ENCODE peak calls at places on chromosomes 1 and 21, in seven cellular contexts. One of them, this sample, is unnamed.

GRCh38 chr1:52454779-52455178 is 50.4 kb downstream of the PRPF38A start:
- DNase-seq in mucosa of descending colon: no peak
- DNase-seq in foreskin fibroblast: no peak
- DNase-seq in DND-41: no peak
- DNase-seq in endothelial cell of umbilical vein: no peak
- DNase-seq in CD8-positive, alpha-beta memory T cell: no peak
- DNase-seq in ascending aorta: no peak
- DNase-seq in this sample: no peak

GRCh38 chr1:217982711-217983405 is 302.2 kb upstream of the RRP15 start:
- DNase-seq in mucosa of descending colon: no peak
- DNase-seq in foreskin fibroblast: no peak
- DNase-seq in DND-41: no peak
- DNase-seq in endothelial cell of umbilical vein: no peak
- DNase-seq in CD8-positive, alpha-beta memory T cell: no peak
- DNase-seq in ascending aorta: no peak
- DNase-seq in this sample: no peak

GRCh38 chr1:151830055-151830454 is 1.5 kb downstream of the RORC start:
- DNase-seq in mucosa of descending colon: no peak
- DNase-seq in foreskin fibroblast: no peak
- DNase-seq in DND-41: no peak
- DNase-seq in endothelial cell of umbilical vein: no peak
- DNase-seq in CD8-positive, alpha-beta memory T cell: no peak
- DNase-seq in ascending aorta: no peak
- DNase-seq in this sample: no peak

GRCh38 chr1:165851034-165851658 is 23.7 kb downstream of the UCK2 start:
- DNase-seq in mucosa of descending colon: no peak
- DNase-seq in foreskin fibroblast: peak
- DNase-seq in DND-41: peak
- DNase-seq in endothelial cell of umbilical vein: no peak
- DNase-seq in CD8-positive, alpha-beta memory T cell: no peak
- DNase-seq in ascending aorta: no peak
- DNase-seq in this sample: peak

GRCh38 chr1:198465201-198466144 is 75.0 kb downstream of the ATP6V1G3 start:
- DNase-seq in mucosa of descending colon: peak
- DNase-seq in foreskin fibroblast: peak
- DNase-seq in DND-41: no peak
- DNase-seq in endothelial cell of umbilical vein: peak
- DNase-seq in CD8-positive, alpha-beta memory T cell: peak
- DNase-seq in ascending aorta: no peak
- DNase-seq in this sample: peak

GRCh38 chr1:188128761-188129160 is 1300.0 kb downstream of the PLA2G4A start:
- DNase-seq in mucosa of descending colon: no peak
- DNase-seq in foreskin fibroblast: peak
- DNase-seq in DND-41: no peak
- DNase-seq in endothelial cell of umbilical vein: peak
- DNase-seq in CD8-positive, alpha-beta memory T cell: no peak
- DNase-seq in ascending aorta: no peak
- DNase-seq in this sample: no peak

GRCh38 chr1:12615916-12616708 is 1.9 kb downstream of the DHRS3 start:
- DNase-seq in mucosa of descending colon: peak
- DNase-seq in foreskin fibroblast: peak
- DNase-seq in DND-41: peak
- DNase-seq in endothelial cell of umbilical vein: peak
- DNase-seq in CD8-positive, alpha-beta memory T cell: no peak
- DNase-seq in ascending aorta: peak
- DNase-seq in this sample: no peak

GRCh38 chr1:154975409-154976205 is 1.1 kb downstream of the CKS1B start:
- DNase-seq in mucosa of descending colon: peak
- DNase-seq in foreskin fibroblast: peak
- DNase-seq in DND-41: peak
- DNase-seq in endothelial cell of umbilical vein: peak
- DNase-seq in CD8-positive, alpha-beta memory T cell: peak
- DNase-seq in ascending aorta: no peak
- DNase-seq in this sample: no peak

GRCh38 chr1:175978926-175979325 is 228.2 kb downstream of the COP1 start:
- DNase-seq in mucosa of descending colon: no peak
- DNase-seq in foreskin fibroblast: no peak
- DNase-seq in DND-41: no peak
- DNase-seq in endothelial cell of umbilical vein: peak
- DNase-seq in CD8-positive, alpha-beta memory T cell: no peak
- DNase-seq in ascending aorta: no peak
- DNase-seq in this sample: no peak

GRCh38 chr1:111213412-111213811 is 13.0 kb upstream of the DENND2D start:
- DNase-seq in mucosa of descending colon: no peak
- DNase-seq in foreskin fibroblast: no peak
- DNase-seq in DND-41: peak
- DNase-seq in endothelial cell of umbilical vein: no peak
- DNase-seq in CD8-positive, alpha-beta memory T cell: no peak
- DNase-seq in ascending aorta: no peak
- DNase-seq in this sample: no peak

GRCh38 chr1:70745199-70745598 is 302.4 kb downstream of the PTGER3 start:
- DNase-seq in mucosa of descending colon: no peak
- DNase-seq in foreskin fibroblast: no peak
- DNase-seq in DND-41: no peak
- DNase-seq in endothelial cell of umbilical vein: no peak
- DNase-seq in CD8-positive, alpha-beta memory T cell: no peak
- DNase-seq in ascending aorta: no peak
- DNase-seq in this sample: peak

GRCh38 chr1:206144605-206145004 is 27.4 kb upstream of the AVPR1B start:
- DNase-seq in mucosa of descending colon: no peak
- DNase-seq in foreskin fibroblast: no peak
- DNase-seq in DND-41: no peak
- DNase-seq in endothelial cell of umbilical vein: no peak
- DNase-seq in CD8-positive, alpha-beta memory T cell: no peak
- DNase-seq in ascending aorta: no peak
- DNase-seq in this sample: no peak

GRCh38 chr1:95370671-95370992 is 136.6 kb downstream of the RWDD3 start:
- DNase-seq in mucosa of descending colon: no peak
- DNase-seq in foreskin fibroblast: no peak
- DNase-seq in DND-41: no peak
- DNase-seq in endothelial cell of umbilical vein: no peak
- DNase-seq in CD8-positive, alpha-beta memory T cell: no peak
- DNase-seq in ascending aorta: no peak
- DNase-seq in this sample: no peak

GRCh38 chr1:78619803-78620579 is at the start of gene IFI44L:
- DNase-seq in mucosa of descending colon: peak
- DNase-seq in foreskin fibroblast: peak
- DNase-seq in DND-41: peak
- DNase-seq in endothelial cell of umbilical vein: peak
- DNase-seq in CD8-positive, alpha-beta memory T cell: peak
- DNase-seq in ascending aorta: no peak
- DNase-seq in this sample: peak

GRCh38 chr1:65420590-65421340 is at the start of the genes LEPR and LEPROT:
- DNase-seq in mucosa of descending colon: no peak
- DNase-seq in foreskin fibroblast: no peak
- DNase-seq in DND-41: peak
- DNase-seq in endothelial cell of umbilical vein: no peak
- DNase-seq in CD8-positive, alpha-beta memory T cell: no peak
- DNase-seq in ascending aorta: no peak
- DNase-seq in this sample: no peak

GRCh38 chr1:68954841-68955240 is 458.0 kb upstream of the DEPDC1 start:
- DNase-seq in mucosa of descending colon: no peak
- DNase-seq in foreskin fibroblast: no peak
- DNase-seq in DND-41: no peak
- DNase-seq in endothelial cell of umbilical vein: no peak
- DNase-seq in CD8-positive, alpha-beta memory T cell: no peak
- DNase-seq in ascending aorta: no peak
- DNase-seq in this sample: no peak

GRCh38 chr1:183278736-183279591 is 92.9 kb downstream of the LAMC2 start:
- DNase-seq in mucosa of descending colon: no peak
- DNase-seq in foreskin fibroblast: peak
- DNase-seq in DND-41: no peak
- DNase-seq in endothelial cell of umbilical vein: peak
- DNase-seq in CD8-positive, alpha-beta memory T cell: no peak
- DNase-seq in ascending aorta: no peak
- DNase-seq in this sample: no peak

GRCh38 chr21:45496151-45496967 is 45.9 kb downstream of the SLC19A1 start:
- DNase-seq in mucosa of descending colon: no peak
- DNase-seq in foreskin fibroblast: no peak
- DNase-seq in DND-41: no peak
- DNase-seq in endothelial cell of umbilical vein: no peak
- DNase-seq in CD8-positive, alpha-beta memory T cell: no peak
- DNase-seq in ascending aorta: no peak
- DNase-seq in this sample: no peak

GRCh38 chr1:19974822-19975416 is 4.5 kb downstream of the PLA2G2A start:
- DNase-seq in mucosa of descending colon: peak
- DNase-seq in foreskin fibroblast: peak
- DNase-seq in DND-41: no peak
- DNase-seq in endothelial cell of umbilical vein: peak
- DNase-seq in CD8-positive, alpha-beta memory T cell: peak
- DNase-seq in ascending aorta: no peak
- DNase-seq in this sample: peak

GRCh38 chr1:177857285-177857684 is 112.6 kb downstream of the SEC16B start:
- DNase-seq in mucosa of descending colon: no peak
- DNase-seq in foreskin fibroblast: no peak
- DNase-seq in DND-41: no peak
- DNase-seq in endothelial cell of umbilical vein: no peak
- DNase-seq in CD8-positive, alpha-beta memory T cell: no peak
- DNase-seq in ascending aorta: no peak
- DNase-seq in this sample: no peak

GRCh38 chr1:213921352-213922111 is 66.2 kb upstream of the PROX1 start:
- DNase-seq in mucosa of descending colon: no peak
- DNase-seq in foreskin fibroblast: no peak
- DNase-seq in DND-41: no peak
- DNase-seq in endothelial cell of umbilical vein: no peak
- DNase-seq in CD8-positive, alpha-beta memory T cell: no peak
- DNase-seq in ascending aorta: no peak
- DNase-seq in this sample: no peak

GRCh38 chr1:202852163-202852904 is 36.6 kb downstream of the RABIF start:
- DNase-seq in mucosa of descending colon: peak
- DNase-seq in foreskin fibroblast: peak
- DNase-seq in DND-41: peak
- DNase-seq in endothelial cell of umbilical vein: peak
- DNase-seq in CD8-positive, alpha-beta memory T cell: no peak
- DNase-seq in ascending aorta: no peak
- DNase-seq in this sample: peak

GRCh38 chr1:90729484-90730246 is 12.6 kb upstream of the BARHL2 start:
- DNase-seq in mucosa of descending colon: no peak
- DNase-seq in foreskin fibroblast: no peak
- DNase-seq in DND-41: no peak
- DNase-seq in endothelial cell of umbilical vein: no peak
- DNase-seq in CD8-positive, alpha-beta memory T cell: no peak
- DNase-seq in ascending aorta: no peak
- DNase-seq in this sample: no peak
- H3K4me3 ChIP-seq in mucosa of descending colon: no peak
- H3K4me3 ChIP-seq in foreskin fibroblast: no peak
- H3K4me3 ChIP-seq in DND-41: no peak
- H3K4me3 ChIP-seq in endothelial cell of umbilical vein: no peak
- H3K4me3 ChIP-seq in CD8-positive, alpha-beta memory T cell: no peak
- H3K4me3 ChIP-seq in ascending aorta: no peak
- H3K4me3 ChIP-seq in this sample: no peak

GRCh38 chr21:35583566-35584216 is 476.6 kb downstream of the SETD4 start:
- DNase-seq in mucosa of descending colon: no peak
- DNase-seq in foreskin fibroblast: no peak
- DNase-seq in DND-41: no peak
- DNase-seq in endothelial cell of umbilical vein: no peak
- DNase-seq in CD8-positive, alpha-beta memory T cell: no peak
- DNase-seq in ascending aorta: no peak
- DNase-seq in this sample: no peak
- H3K4me3 ChIP-seq in mucosa of descending colon: no peak
- H3K4me3 ChIP-seq in foreskin fibroblast: no peak
- H3K4me3 ChIP-seq in DND-41: no peak
- H3K4me3 ChIP-seq in endothelial cell of umbilical vein: no peak
- H3K4me3 ChIP-seq in CD8-positive, alpha-beta memory T cell: no peak
- H3K4me3 ChIP-seq in ascending aorta: no peak
- H3K4me3 ChIP-seq in this sample: no peak

DNA sequence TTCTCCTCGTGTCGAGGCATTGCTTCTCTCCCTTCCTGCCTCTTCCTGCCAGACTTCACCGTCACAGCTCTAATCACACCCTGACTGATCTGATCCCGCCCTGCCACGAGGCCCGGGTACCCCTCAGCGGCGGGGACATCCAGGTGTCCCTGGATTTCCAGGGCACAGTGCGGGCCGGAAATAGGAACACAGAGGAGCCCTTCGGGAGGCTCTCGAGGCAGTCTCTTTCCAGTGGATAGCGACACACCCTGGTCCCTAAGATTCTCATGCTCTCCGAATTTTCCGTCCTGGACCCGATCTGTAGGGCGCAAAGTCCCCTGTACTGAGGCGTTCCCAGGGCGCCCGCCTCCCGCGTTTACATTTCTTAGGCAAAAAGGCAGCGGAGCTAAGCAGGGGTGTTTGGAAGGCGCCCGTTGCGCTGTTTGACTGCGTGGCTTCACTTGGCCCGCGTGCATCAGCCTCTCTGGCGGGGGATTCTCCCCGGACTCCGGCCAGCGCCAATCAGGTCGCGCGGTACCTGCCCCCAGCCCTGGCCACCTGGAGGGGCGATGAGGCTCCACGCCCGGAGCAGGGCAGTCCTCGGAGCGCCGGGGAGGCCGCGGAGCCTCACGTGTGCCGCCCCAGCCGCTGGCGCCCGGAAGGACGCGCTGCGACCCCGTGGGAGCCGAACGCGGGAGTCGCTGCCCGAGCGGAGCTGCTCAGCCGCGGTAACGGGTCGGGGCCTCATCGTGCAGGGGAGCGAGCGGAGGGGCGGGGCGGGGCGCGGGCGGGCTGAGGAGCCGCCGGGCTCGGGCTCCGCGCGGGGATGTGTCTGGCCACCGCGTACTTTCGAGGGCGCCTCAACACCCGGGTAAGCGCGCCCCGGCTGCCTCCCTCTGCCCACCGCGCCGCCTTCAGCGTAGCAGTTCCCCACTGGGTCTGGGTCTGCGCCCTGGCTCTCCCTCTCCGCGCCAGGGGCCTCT is at the start of gene FAM163A:
- DNase-seq in mucosa of descending colon: no peak
- DNase-seq in foreskin fibroblast: no peak
- DNase-seq in DND-41: no peak
- DNase-seq in endothelial cell of umbilical vein: no peak
- DNase-seq in CD8-positive, alpha-beta memory T cell: no peak
- DNase-seq in ascending aorta: no peak
- DNase-seq in this sample: no peak
- H3K4me3 ChIP-seq in mucosa of descending colon: no peak
- H3K4me3 ChIP-seq in foreskin fibroblast: no peak
- H3K4me3 ChIP-seq in DND-41: no peak
- H3K4me3 ChIP-seq in endothelial cell of umbilical vein: no peak
- H3K4me3 ChIP-seq in CD8-positive, alpha-beta memory T cell: no peak
- H3K4me3 ChIP-seq in ascending aorta: peak
- H3K4me3 ChIP-seq in this sample: no peak

GRCh38 chr1:117610036-117610435 is 4.2 kb downstream of the TENT5C start:
- DNase-seq in mucosa of descending colon: no peak
- DNase-seq in foreskin fibroblast: no peak
- DNase-seq in DND-41: no peak
- DNase-seq in endothelial cell of umbilical vein: no peak
- DNase-seq in CD8-positive, alpha-beta memory T cell: no peak
- DNase-seq in ascending aorta: no peak
- DNase-seq in this sample: no peak

GRCh38 chr1:117609471-117609911 is 3.6 kb downstream of the TENT5C start:
- DNase-seq in mucosa of descending colon: no peak
- DNase-seq in foreskin fibroblast: no peak
- DNase-seq in DND-41: no peak
- DNase-seq in endothelial cell of umbilical vein: no peak
- DNase-seq in CD8-positive, alpha-beta memory T cell: no peak
- DNase-seq in ascending aorta: no peak
- DNase-seq in this sample: no peak

GRCh38 chr1:117612517-117613248 is 6.8 kb downstream of the TENT5C start:
- DNase-seq in mucosa of descending colon: peak
- DNase-seq in foreskin fibroblast: peak
- DNase-seq in DND-41: no peak
- DNase-seq in endothelial cell of umbilical vein: no peak
- DNase-seq in CD8-positive, alpha-beta memory T cell: no peak
- DNase-seq in ascending aorta: no peak
- DNase-seq in this sample: no peak

GRCh38 chr1:117611894-117612481 is 6.1 kb downstream of the TENT5C start:
- DNase-seq in mucosa of descending colon: no peak
- DNase-seq in foreskin fibroblast: no peak
- DNase-seq in DND-41: no peak
- DNase-seq in endothelial cell of umbilical vein: no peak
- DNase-seq in CD8-positive, alpha-beta memory T cell: no peak
- DNase-seq in ascending aorta: no peak
- DNase-seq in this sample: no peak

GRCh38 chr1:117611121-117611601 is 5.3 kb downstream of the TENT5C start:
- DNase-seq in mucosa of descending colon: no peak
- DNase-seq in foreskin fibroblast: no peak
- DNase-seq in DND-41: peak
- DNase-seq in endothelial cell of umbilical vein: no peak
- DNase-seq in CD8-positive, alpha-beta memory T cell: no peak
- DNase-seq in ascending aorta: no peak
- DNase-seq in this sample: no peak
- H3K4me3 ChIP-seq in mucosa of descending colon: no peak
- H3K4me3 ChIP-seq in foreskin fibroblast: no peak
- H3K4me3 ChIP-seq in DND-41: no peak
- H3K4me3 ChIP-seq in endothelial cell of umbilical vein: no peak
- H3K4me3 ChIP-seq in CD8-positive, alpha-beta memory T cell: no peak
- H3K4me3 ChIP-seq in ascending aorta: no peak
- H3K4me3 ChIP-seq in this sample: no peak